ENCODE peak calls at places on chromosomes 13 and 19, in seven cellular contexts. X is epithelial cell of proximal tubule, A is fibroblast of the conjunctiva, N is spleen, Z is occipital lobe, O is cerebellum, L is NCI-H146. U is an unnamed sample.

GRCh38 chr13:40786568-40786996 is 2.8 kb upstream of the SLC25A15 start:
- DNase-seq in N (no peak), A (no peak), L (no peak), Z (no peak), X (no peak), O (no peak), U (no peak)

GRCh38 chr19:7447648-7448047 is 41.2 kb downstream of the PEX11G start:
- DNase-seq in L (no peak), A (no peak), N (no peak), X (no peak), O (no peak), Z (no peak), U (no peak)

GRCh38 chr19:33143897-33144405 is 12.0 kb downstream of the WDR88 start:
- DNase-seq in N (peak), O (peak), A (peak), X (no peak), Z (peak), L (peak), U (peak)

GRCh38 chr19:47509973-47510372 is 4.9 kb downstream of the NAPA start:
- DNase-seq in N (no peak), X (no peak), Z (peak), O (no peak), A (no peak), L (no peak), U (no peak)

GRCh38 chr13:101300531-101300930 is 115.8 kb downstream of the NALCN start:
- DNase-seq in A (no peak), Z (no peak), X (no peak), O (no peak), N (no peak), L (no peak), U (no peak)

GRCh38 chr19:32676895-32677359 is 1.3 kb downstream of the RGS9BP start:
- DNase-seq in X (no peak), Z (no peak), O (no peak), A (no peak), L (no peak), N (no peak), U (no peak)

GRCh38 chr13:98332691-98333090 is 155.6 kb upstream of the RNF113B start:
- DNase-seq in Z (no peak), O (no peak), X (no peak), A (no peak), L (no peak), N (no peak), U (no peak)

GRCh38 chr19:1811472-1811894 is 593 bp downstream of the ATP8B3 start:
- DNase-seq in O (no peak), X (no peak), A (peak), N (peak), L (peak), Z (no peak), U (peak)

GRCh38 chr13:113123226-113124150 is 889 bp downstream of the F10 start:
- DNase-seq in L (no peak), O (no peak), N (peak), A (no peak), X (no peak), Z (no peak), U (peak)

GRCh38 chr19:39557791-39558622 is 18.0 kb upstream of the EID2 start:
- DNase-seq in L (peak), O (no peak), Z (no peak), X (no peak), N (no peak), A (no peak), U (peak)

GRCh38 chr13:37870895-37871550 is 1.5 kb upstream of the TRPC4 start:
- DNase-seq in X (no peak), L (no peak), Z (no peak), O (no peak), A (peak), N (no peak), U (no peak)

GRCh38 chr13:75705395-75705794 is 69.3 kb downstream of the LMO7 start:
- DNase-seq in O (no peak), L (no peak), N (no peak), A (no peak), Z (no peak), X (peak), U (peak)

GRCh38 chr13:110912651-110913051 is 2.2 kb downstream of the ANKRD10 start:
- DNase-seq in O (no peak), A (peak), Z (no peak), N (peak), X (no peak), L (no peak), U (no peak)

GRCh38 chr13:24834902-24835510 is 71.0 kb downstream of the RNF17 start:
- DNase-seq in N (no peak), A (no peak), L (no peak), X (no peak), O (no peak), Z (no peak), U (no peak)

GRCh38 chr13:30169442-30169841 is 137.9 kb downstream of the KATNAL1 start:
- DNase-seq in A (no peak), O (no peak), N (no peak), X (no peak), L (no peak), Z (no peak), U (no peak)

GRCh38 chr13:104614746-104615145 is 1548.5 kb upstream of the SLC10A2 start:
- DNase-seq in L (no peak), O (no peak), X (no peak), A (no peak), Z (no peak), N (no peak), U (no peak)

GRCh38 chr13:109625156-109625555 is 161.2 kb downstream of the IRS2 start:
- DNase-seq in O (no peak), N (no peak), X (no peak), L (no peak), A (no peak), Z (no peak), U (no peak)

GRCh38 chr13:44434441-44435141 is 61.0 kb downstream of the SERP2 start:
- DNase-seq in N (peak), O (no peak), L (no peak), A (no peak), X (no peak), Z (no peak), U (no peak)

GRCh38 chr13:32917504-32917903 is 98.7 kb upstream of the KL start:
- DNase-seq in L (no peak), O (no peak), Z (no peak), X (no peak), A (no peak), N (no peak), U (peak)

GRCh38 chr13:59834801-59835200 is 328.9 kb downstream of the DIAPH3 start:
- DNase-seq in L (no peak), N (no peak), X (no peak), Z (no peak), A (no peak), O (no peak), U (no peak)

GRCh38 chr13:21846605-21847004 is 175.7 kb downstream of the FGF9 start:
- DNase-seq in O (no peak), L (no peak), Z (no peak), N (no peak), X (no peak), A (no peak), U (no peak)

GRCh38 chr19:12202250-12202649 is 39.4 kb downstream of the ZNF136 start:
- DNase-seq in X (no peak), L (peak), A (no peak), N (peak), O (no peak), Z (no peak), U (peak)

GRCh38 chr19:46537136-46538097 is 41.8 kb upstream of the PNMA8B start:
- DNase-seq in Z (no peak), A (no peak), N (peak), O (peak), L (peak), X (no peak), U (peak)

GRCh38 chr13:39297664-39298171 is 259.5 kb downstream of the NHLRC3 start:
- DNase-seq in L (no peak), O (no peak), Z (no peak), N (no peak), X (no peak), A (no peak), U (no peak)

GRCh38 chr19:46428278-46429141 is at the start of gene PNMA8C:
- DNase-seq in N (peak), Z (peak), X (no peak), O (peak), A (no peak), L (peak), U (peak)

GRCh38 chr19:32373614-32374295 is 28.3 kb downstream of the ZNF507 start:
- DNase-seq in A (peak), O (no peak), N (no peak), Z (no peak), L (peak), X (peak), U (peak)

GRCh38 chr13:91296011-91296410 is 51.5 kb upstream of the MIR17HG start:
- DNase-seq in X (no peak), Z (no peak), L (peak), N (no peak), O (no peak), A (no peak), U (no peak)

GRCh38 chr13:109196896-109197295 is 567.5 kb downstream of the MYO16 start:
- DNase-seq in N (no peak), A (no peak), Z (no peak), O (no peak), L (no peak), X (no peak), U (no peak)